ENCODE peak calls at places on chromosomes 6 and 20, in six cellular contexts. C is body of pancreas, F is endodermal cell, L is endothelial cell, R is astrocyte of the cerebellum, P is WTC11. K is an unnamed sample.

GRCh38 chr6:130565696-130566095 is 199.9 kb downstream of the TMEM200A start:
- DNase-seq in F (no peak), R (no peak), C (no peak), L (no peak), P (no peak), K (no peak)

GRCh38 chr6:56524891-56525703 is 117.6 kb downstream of the DST start:
- DNase-seq in L (no peak), R (peak; percentile 68), F (no peak), P (no peak), C (no peak), K (no peak)

GRCh38 chr20:53872561-53873248 is 197.7 kb downstream of the BCAS1 start:
- DNase-seq in L (no peak), C (no peak), R (no peak), P (no peak), F (no peak), K (no peak)

GRCh38 chr6:29926795-29927427 is 15.4 kb upstream of the HLA-A start:
- DNase-seq in F (peak; percentile 78), L (peak; percentile 62), P (peak; percentile 77), R (peak; percentile 2), C (peak; percentile 64), K (peak; percentile 56)

GRCh38 chr6:130421567-130421966 is 55.8 kb downstream of the TMEM200A start:
- DNase-seq in R (peak; percentile 51), F (no peak), C (no peak), L (no peak), P (no peak), K (no peak)

GRCh38 chr6:33739611-33740010 is 7.1 kb downstream of the IP6K3 start:
- DNase-seq in R (no peak), L (no peak), F (no peak), C (no peak), P (no peak), K (no peak)

GRCh38 chr6:34834789-34835518 is 43.1 kb downstream of the BLTP3A start:
- DNase-seq in C (no peak), R (no peak), P (no peak), L (no peak), F (no peak), K (no peak)

GRCh38 chr20:59692139-59692538 is 87.8 kb downstream of the PHACTR3 start:
- DNase-seq in L (no peak), C (no peak), F (no peak), R (no peak), P (no peak), K (no peak)

GRCh38 chr6:19444041-19444440 is 393.1 kb upstream of the ID4 start:
- DNase-seq in L (no peak), F (no peak), C (no peak), R (no peak), P (no peak), K (no peak)

GRCh38 chr6:154474636-154475428 is 35.7 kb downstream of the CNKSR3 start:
- DNase-seq in C (no peak), F (peak; percentile 24), L (no peak), P (no peak), R (peak; percentile 55), K (no peak)

GRCh38 chr6:97059473-97059872 is 134.9 kb downstream of the KLHL32 start:
- DNase-seq in P (no peak), R (peak; percentile 16), L (no peak), F (no peak), C (no peak), K (no peak)

GRCh38 chr6:15280023-15280422 is 34.2 kb downstream of the JARID2 start:
- DNase-seq in R (peak; percentile 47), L (no peak), C (no peak), P (no peak), F (no peak), K (no peak)

GRCh38 chr20:10622657-10623418 is 51.0 kb downstream of the JAG1 start:
- DNase-seq in C (no peak), F (no peak), P (no peak), R (peak; percentile 87), L (no peak), K (no peak)

GRCh38 chr20:51350941-51351631 is 191.4 kb downstream of the NFATC2 start:
- DNase-seq in F (no peak), P (no peak), R (peak; percentile 64), C (no peak), L (no peak), K (no peak)

GRCh38 chr6:44034931-44035345 is 92.3 kb downstream of the MRPL14 start:
- DNase-seq in P (no peak), C (no peak), L (no peak), F (no peak), R (no peak), K (no peak)

GRCh38 chr6:138521800-138522199 is 22.5 kb upstream of the NHSL1 start:
- DNase-seq in C (no peak), R (no peak), L (no peak), F (no peak), P (no peak), K (no peak)

GRCh38 chr20:36034875-36035274 is 66.5 kb downstream of the CNBD2 start:
- DNase-seq in L (no peak), C (no peak), P (no peak), R (no peak), F (no peak), K (no peak)

GRCh38 chr6:137571854-137572253 is 77.7 kb upstream of the OLIG3 start:
- DNase-seq in R (peak; percentile 1), C (peak; percentile 55), P (peak; percentile 73), L (peak; percentile 63), F (peak; percentile 88), K (peak; percentile 56)

GRCh38 chr6:42370323-42370985 is 81.3 kb downstream of the TRERF1 start:
- DNase-seq in F (no peak), L (no peak), R (no peak), C (no peak), P (no peak), K (no peak)

GRCh38 chr6:22447862-22448261 is 121.5 kb upstream of the HDGFL1 start:
- DNase-seq in F (no peak), R (no peak), L (no peak), P (no peak), C (no peak), K (no peak)

GRCh38 chr20:62426678-62427077 is 661 bp downstream of the RBBP8NL start:
- DNase-seq in F (peak; percentile 87), P (peak; percentile 74), R (no peak), C (peak; percentile 48), L (no peak), K (no peak)

GRCh38 chr20:6411651-6412050 is 288.8 kb upstream of the FERMT1 start:
- DNase-seq in L (no peak), C (no peak), P (no peak), F (no peak), R (no peak), K (no peak)

GRCh38 chr20:6421321-6422030 is 298.6 kb upstream of the FERMT1 start:
- DNase-seq in P (no peak), F (no peak), C (no peak), L (no peak), R (no peak), K (no peak)

GRCh38 chr20:6418732-6419131 is 295.9 kb upstream of the FERMT1 start:
- DNase-seq in C (no peak), L (no peak), P (no peak), R (no peak), F (no peak), K (no peak)

GRCh38 chr20:6420336-6420735 is 297.5 kb upstream of the FERMT1 start:
- DNase-seq in R (no peak), F (no peak), P (no peak), C (no peak), L (no peak), K (no peak)

DNA sequence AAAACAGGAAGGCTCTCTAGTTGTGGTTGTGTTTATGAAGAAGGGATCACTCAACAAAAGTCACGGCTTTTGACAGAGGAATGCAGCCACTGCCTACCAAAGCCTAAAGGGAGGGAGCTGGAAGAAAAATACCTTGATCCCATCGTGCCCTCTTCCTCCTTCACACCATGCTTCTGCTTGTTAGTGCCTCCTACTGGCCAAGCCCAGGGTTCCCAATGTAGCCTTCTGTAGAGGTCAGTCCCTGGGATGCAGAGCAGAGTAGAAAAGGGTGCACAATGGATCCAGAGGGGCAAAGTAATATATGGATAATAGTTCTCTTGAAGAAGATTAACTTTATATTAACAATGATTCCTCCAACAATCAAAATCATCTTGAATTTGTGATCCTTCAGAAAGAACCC is 293.5 kb upstream of the FERMT1 start:
- DNase-seq in L (no peak), P (peak; percentile 44), R (no peak), F (peak; percentile 67), C (no peak), K (no peak)
- TF ChIP-seq CTCF in L (no peak), P (no peak), R (no peak), F (peak; percentile 65), C (no peak), K (no peak)

GRCh38 chr6:52377538-52378221 is 15.7 kb downstream of the PAQR8 start:
- DNase-seq in L (no peak), P (no peak), F (no peak), R (no peak), C (no peak), K (no peak)
- TF ChIP-seq CTCF in L (no peak), P (no peak), F (no peak), R (no peak), C (no peak), K (no peak)

GRCh38 chr6:3228791-3229565 is 1.5 kb upstream of the TUBB2B start:
- DNase-seq in F (peak; percentile 83), L (peak; percentile 22), C (no peak), P (peak; percentile 66), R (no peak), K (peak; percentile 79)

GRCh38 chr6:3231213-3232016 is 4.0 kb upstream of the TUBB2B start:
- DNase-seq in C (peak; percentile 93), L (peak; percentile 59), P (peak; percentile 70), F (peak; percentile 92), R (peak; percentile 42), K (peak; percentile 86)

GRCh38 chr6:3230275-3231212 is 3.1 kb upstream of the TUBB2B start:
- DNase-seq in P (peak; percentile 59), L (peak; percentile 46), R (no peak), F (peak; percentile 83), C (no peak), K (peak; percentile 76)

GRCh38 chr6:3228046-3228671 is 706 bp upstream of the TUBB2B start:
- DNase-seq in C (no peak), L (peak; percentile 24), R (no peak), F (peak; percentile 94), P (peak; percentile 87), K (peak; percentile 97)

GRCh38 chr6:3229566-3230274 is 2.3 kb upstream of the TUBB2B start:
- DNase-seq in R (no peak), L (peak; percentile 33), C (no peak), F (peak; percentile 92), P (peak; percentile 69), K (peak; percentile 84)
- TF ChIP-seq CTCF in R (no peak), L (no peak), C (no peak), F (peak; percentile 54), P (no peak), K (peak; percentile 20)

GRCh38 chr20:32019563-32020463 is 9.6 kb downstream of the CCM2L start:
- DNase-seq in R (no peak), L (no peak), P (no peak), F (no peak), C (no peak), K (no peak)

GRCh38 chr20:32019156-32019510 is 8.9 kb downstream of the CCM2L start:
- DNase-seq in F (peak; percentile 91), L (peak; percentile 56), P (peak; percentile 81), C (peak; percentile 15), R (no peak), K (no peak)

GRCh38 chr20:32021091-32021490 is 10.9 kb downstream of the CCM2L start:
- DNase-seq in R (no peak), P (no peak), C (no peak), F (no peak), L (no peak), K (no peak)

GRCh38 chr20:32018269-32019155 is 8.3 kb downstream of the CCM2L start:
- DNase-seq in L (peak; percentile 78), C (peak; percentile 75), P (peak; percentile 96), F (peak; percentile 99), R (no peak), K (peak; percentile 94)

GRCh38 chr20:32017711-32018251 is 7.5 kb downstream of the CCM2L start:
- DNase-seq in P (peak; percentile 93), C (peak; percentile 76), L (no peak), R (no peak), F (peak; percentile 97), K (peak; percentile 70)
- TF ChIP-seq CTCF in P (peak; percentile 38), C (peak; percentile 33), L (peak; percentile 42), R (no peak), F (peak; percentile 77), K (peak; percentile 26)

K was measured in glutamatergic neuron.